ENCODE peak calls at places on chromosomes 4 and X, in seven cellular contexts. X is mucosa of descending colon, L is AG10803, B is Panc1, Z is bronchial epithelial cell, V is epithelial cell of esophagus, U is lower lobe of right lung. S is an unnamed sample.
A peak's percentile ranks its signal among the peaks of the same experiment; 100 is the strongest.

GRCh38 chrX:107726809-107727534 is 48.6 kb downstream of the TSC22D3 start:
- DNase-seq in V (no peak), U (no peak), L (no peak), X (no peak), B (no peak), Z (no peak), S (no peak)

GRCh38 chr4:185424905-185425599 is 712 bp downstream of the UFSP2 start:
- DNase-seq in B (no peak), X (no peak), L (peak; percentile 43), V (no peak), U (no peak), Z (peak; percentile 31), S (no peak)

GRCh38 chr4:159455675-159456235 is 352.9 kb downstream of the RAPGEF2 start:
- DNase-seq in V (peak; percentile 62), B (peak; percentile 36), Z (peak; percentile 66), U (no peak), L (peak; percentile 36), X (no peak), S (no peak)

GRCh38 chr4:110059556-110060191 is 138.7 kb downstream of the ELOVL6 start:
- DNase-seq in B (no peak), U (no peak), V (peak; percentile 19), Z (peak; percentile 58), X (no peak), L (peak; percentile 6), S (peak; percentile 38)

GRCh38 chr4:77699731-77700210 is 94.2 kb downstream of the CXCL13 start:
- DNase-seq in V (peak; percentile 82), U (no peak), X (no peak), L (peak; percentile 86), B (no peak), Z (peak; percentile 78), S (peak; percentile 91)

GRCh38 chrX:56764153-56764974 is 35.3 kb downstream of the NBDY start:
- DNase-seq in B (peak; percentile 45), V (peak; percentile 61), L (peak; percentile 73), U (no peak), Z (peak; percentile 34), X (no peak), S (peak; percentile 37)

GRCh38 chr4:16532240-16532990 is 306.1 kb upstream of the TAPT1 start:
- DNase-seq in B (no peak), X (no peak), U (no peak), Z (peak; percentile 2), L (peak; percentile 96), V (peak; percentile 52), S (peak; percentile 45)

GRCh38 chrX:45748443-45748842 is 547.8 kb upstream of the DIPK2B start:
- DNase-seq in V (no peak), Z (no peak), U (no peak), L (no peak), B (no peak), X (no peak), S (no peak)

GRCh38 chrX:19373034-19373891 is 29.5 kb downstream of the PDHA1 start:
- DNase-seq in L (no peak), V (no peak), U (no peak), B (no peak), Z (no peak), X (no peak), S (no peak)

GRCh38 chr4:153468587-153468986 is 2.4 kb downstream of the TMEM131L start:
- DNase-seq in L (no peak), X (no peak), U (no peak), B (no peak), V (no peak), Z (no peak), S (no peak)
- TF ChIP-seq CTCF in L (no peak), X (no peak), U (no peak), B (no peak), V (no peak), Z (no peak), S (no peak)

DNA sequence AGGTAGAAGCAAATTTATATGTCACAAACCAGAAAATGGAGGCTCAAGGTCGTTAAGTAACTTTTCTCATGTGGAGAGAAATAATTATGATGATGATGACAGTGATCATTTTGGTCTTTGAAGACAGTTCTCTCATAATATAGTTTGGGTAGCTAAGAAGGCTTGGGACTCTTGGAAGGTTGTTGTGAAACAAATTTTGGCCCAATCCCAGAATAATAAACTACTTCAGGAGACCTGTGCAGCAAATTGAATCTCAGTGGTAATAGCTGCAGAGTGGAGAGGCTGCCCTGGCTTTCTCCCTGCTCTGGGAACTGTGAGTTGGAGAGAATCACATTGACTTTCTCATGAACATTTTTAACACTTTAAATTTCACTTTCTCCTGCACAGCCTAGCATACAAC is 217.2 kb upstream of the BOD1L1 start:
- DNase-seq in V (no peak), U (no peak), X (no peak), Z (no peak), L (no peak), B (no peak), S (no peak)
- H3K4me3 ChIP-seq in V (no peak overlapping the region), U (no peak overlapping the region), X (no peak overlapping the region), Z (no peak overlapping the region), L (no peak overlapping the region), B (no peak overlapping the region), S (no peak overlapping the region)

GRCh38 chrX:15349046-15349445 is 13.7 kb upstream of the PIGA start:
- DNase-seq in Z (peak; percentile 54), V (peak; percentile 67), L (peak; percentile 60), X (no peak), B (peak; percentile 13), U (no peak), S (no peak)
- TF ChIP-seq CTCF in Z (peak; percentile 38), V (peak; percentile 53), L (peak; percentile 59), X (no peak), B (peak; percentile 65), U (peak; percentile 45), S (peak; percentile 12)

GRCh38 chr4:6563935-6564645 is 10.9 kb upstream of the MAN2B2 start:
- DNase-seq in U (no peak), L (no peak), B (no peak), Z (no peak), V (no peak), X (peak; percentile 30), S (no peak)
- H3K4me3 ChIP-seq in U (peak overlapping the region; percentile 31), L (peak overlapping the region; percentile 15), B (peak overlapping the region; percentile 14), Z (peak overlapping the region; percentile 41), V (peak overlapping the region; percentile 21), X (no peak overlapping the region), S (no peak overlapping the region)

DNA sequence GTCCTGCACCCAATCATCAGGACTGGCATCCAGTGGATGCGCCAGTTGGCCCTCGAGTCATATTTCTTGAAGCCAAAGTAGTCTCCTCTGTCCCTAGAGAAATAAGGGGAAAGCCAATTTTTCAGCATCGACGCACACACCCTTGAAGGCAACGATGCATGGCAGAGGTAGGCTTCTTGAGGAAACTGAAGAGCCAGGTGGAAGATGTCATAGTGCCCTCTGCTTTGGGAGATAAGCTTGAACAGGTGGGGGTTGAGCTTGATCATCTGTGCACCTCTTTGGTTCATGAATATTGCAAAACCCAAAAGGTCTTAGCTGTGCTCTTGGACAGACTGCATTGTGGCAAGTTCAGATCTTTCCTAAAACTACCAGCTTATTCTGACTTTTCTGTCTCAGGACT is 34.6 kb upstream of the WDR1 start:
- DNase-seq in X (no peak), B (no peak), V (no peak), L (no peak), U (no peak), Z (no peak), S (no peak)
- TF ChIP-seq CTCF in X (no peak), B (no peak), V (no peak), L (no peak), U (no peak), Z (no peak), S (no peak)

DNA sequence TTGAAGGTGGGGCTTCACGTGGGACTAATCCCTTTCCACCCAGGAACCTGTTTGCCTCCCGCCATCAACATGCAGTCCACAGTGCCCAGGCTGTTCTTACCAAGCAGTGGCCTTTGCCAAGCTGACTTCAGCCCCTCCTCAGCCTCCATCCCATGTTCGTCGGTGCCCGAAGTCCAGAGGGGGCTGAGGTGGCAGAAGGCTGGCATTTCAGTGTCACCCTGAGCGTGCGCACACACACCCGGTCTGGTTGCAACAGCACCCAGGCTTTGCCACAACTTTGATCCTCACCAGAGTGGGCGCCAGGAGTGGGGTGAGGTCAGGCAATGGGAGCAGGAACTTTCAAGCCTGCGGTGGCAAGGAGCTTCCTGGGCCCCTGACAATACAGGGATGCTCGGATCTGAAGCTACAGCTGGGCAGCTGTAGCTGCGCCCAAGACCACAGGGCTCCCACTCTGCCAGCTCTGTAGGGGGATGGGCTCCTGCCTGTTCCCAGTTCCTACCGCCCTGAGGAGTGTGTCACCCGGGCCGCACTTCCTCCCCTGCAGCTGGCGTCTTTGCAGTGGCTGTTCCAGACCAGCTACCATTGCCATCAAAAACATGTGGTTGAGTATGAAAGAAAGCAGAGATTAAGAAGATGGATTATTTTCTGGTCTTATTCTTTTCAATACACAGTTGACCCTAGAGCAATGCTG is 428.0 kb downstream of the EPHA5 start:
- DNase-seq in U (peak; percentile 27), B (no peak), X (no peak), V (no peak), L (no peak), Z (no peak), S (no peak)
- H3K4me3 ChIP-seq in U (no peak overlapping the region), B (no peak overlapping the region), X (no peak overlapping the region), V (no peak overlapping the region), L (no peak overlapping the region), Z (no peak overlapping the region), S (no peak overlapping the region)

GRCh38 chr4:125314676-125315570 is at the start of gene FAT4:
- DNase-seq in L (peak; percentile 99), V (peak; percentile 96), U (peak; percentile 93), B (no peak), X (peak; percentile 79), Z (peak; percentile 86), S (peak; percentile 87)
- TF ChIP-seq CTCF in L (peak; percentile 34), V (no peak), U (no peak), B (no peak), X (no peak), Z (peak; percentile 10), S (no peak)

GRCh38 chr4:52071786-52072552 is 20.9 kb downstream of the SPATA18 start:
- DNase-seq in B (no peak), X (no peak), L (no peak), V (no peak), Z (no peak), U (no peak), S (no peak)

GRCh38 chr4:52081216-52081615 is 30.1 kb downstream of the SPATA18 start:
- DNase-seq in B (no peak), X (no peak), V (no peak), L (no peak), Z (no peak), U (no peak), S (no peak)

DNA sequence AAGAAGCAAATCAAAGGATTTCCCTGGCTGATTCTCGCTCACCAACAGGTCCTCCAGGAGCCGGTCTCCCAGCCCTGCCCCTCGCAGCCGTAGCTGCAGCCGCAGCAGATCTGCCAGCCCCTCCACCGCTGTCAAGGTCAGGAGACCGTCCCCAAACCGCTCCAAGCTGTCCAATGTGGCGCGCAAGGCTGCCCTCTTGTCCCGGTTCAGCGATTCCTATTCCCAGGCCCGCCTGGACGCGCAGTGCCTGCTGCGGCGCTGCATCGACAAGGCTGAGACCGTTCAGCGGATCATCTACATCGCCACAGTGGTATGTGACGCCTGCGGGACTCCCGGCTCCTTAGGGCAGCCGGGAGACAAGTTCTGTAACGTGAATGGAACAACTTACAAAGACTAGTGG is 25.6 kb downstream of the SPATA18 start:
- DNase-seq in B (no peak), L (no peak), Z (no peak), U (no peak), V (no peak), X (no peak), S (no peak)
- H3K4me3 ChIP-seq in B (no peak overlapping the region), L (no peak overlapping the region), Z (no peak overlapping the region), U (no peak overlapping the region), V (no peak overlapping the region), X (no peak overlapping the region), S (no peak overlapping the region)